ENCODE peak calls at places on chromosomes 5 and 9, in six cellular contexts. D is left ventricle myocardium inferior, H is hepatocyte, B is Karpas-422, K is HCT116, W is NT2/D1. F is an unnamed sample. For H3K4me1 and H3K9me3, the result is how much of the 10 kb centered on the place peaks cover.

GRCh38 chr5:72071906-72072305 is 35.4 kb upstream of the MAP1B start:
- DNase-seq in D (no peak), H (no peak), B (no peak), K (no peak), W (no peak), F (no peak)

GRCh38 chr9:137953683-137954438 is 76.3 kb downstream of the CACNA1B start:
- DNase-seq in D (no peak), H (no peak), B (no peak), K (no peak), W (no peak), F (no peak)

GRCh38 chr5:148909001-148909400 is 82.6 kb downstream of the ADRB2 start:
- DNase-seq in D (no peak), H (no peak), B (peak), K (no peak), W (no peak), F (no peak)

GRCh38 chr5:1432296-1432695 is 12.9 kb downstream of the SLC6A3 start:
- DNase-seq in D (no peak), H (no peak), B (no peak), K (no peak), W (no peak), F (no peak)

GRCh38 chr5:118611332-118611945 is 376.9 kb downstream of the DTWD2 start:
- DNase-seq in D (no peak), H (peak), B (peak), K (peak), W (peak), F (peak)

GRCh38 chr9:128558431-128559310 is 6.3 kb downstream of the SPTAN1 start:
- DNase-seq in D (peak), H (peak), B (peak), K (peak), W (no peak), F (peak)

GRCh38 chr5:124706729-124707361 is 39.6 kb downstream of the ZNF608 start:
- DNase-seq in D (peak), H (peak), B (peak), K (no peak), W (no peak), F (peak)

GRCh38 chr5:135921388-135921787 is 25.7 kb upstream of the IL9 start:
- DNase-seq in D (no peak), H (no peak), B (no peak), K (no peak), W (no peak), F (no peak)

GRCh38 chr9:9557804-9558334 is 1054.9 kb downstream of the PTPRD start:
- DNase-seq in D (no peak), H (peak), B (no peak), K (no peak), W (peak), F (peak)

GRCh38 chr9:27125936-27126335 is 16.9 kb downstream of the TEK start:
- DNase-seq in D (no peak), H (no peak), B (no peak), K (no peak), W (no peak), F (no peak)

GRCh38 chr9:112012026-112012902 is 115.7 kb downstream of the UGCG start:
- DNase-seq in D (peak), H (peak), B (peak), K (peak), W (no peak), F (no peak)

GRCh38 chr5:5221731-5222130 is 81.6 kb downstream of the ADAMTS16 start:
- DNase-seq in D (no peak), H (no peak), B (no peak), K (no peak), W (no peak), F (no peak)

GRCh38 chr5:178123094-178123986 is 7.5 kb upstream of the RMND5B start:
- DNase-seq in D (no peak), H (no peak), B (no peak), K (no peak), W (no peak), F (no peak)

GRCh38 chr5:119742311-119742710 is 113.0 kb downstream of the FAM170A start:
- DNase-seq in D (no peak), H (no peak), B (no peak), K (no peak), W (no peak), F (no peak)

GRCh38 chr5:77266291-77266690 is 55.8 kb downstream of the PDE8B start:
- DNase-seq in D (no peak), H (no peak), B (no peak), K (no peak), W (no peak), F (no peak)

GRCh38 chr5:83099001-83099400 is 21.7 kb downstream of the XRCC4 start:
- DNase-seq in D (no peak), H (no peak), B (no peak), K (no peak), W (no peak), F (no peak)

GRCh38 chr9:36725777-36726356 is 153.2 kb downstream of the MELK start:
- DNase-seq in D (no peak), H (no peak), B (no peak), K (no peak), W (peak), F (peak)

GRCh38 chr9:134627417-134628353 is 13.9 kb upstream of the COL5A1 start:
- DNase-seq in D (no peak), H (no peak), B (no peak), K (no peak), W (no peak), F (no peak)

GRCh38 chr5:73381587-73382411 is 66.8 kb downstream of the FOXD1 start:
- DNase-seq in D (no peak), H (no peak), B (no peak), K (no peak), W (no peak), F (no peak)

GRCh38 chr5:1130218-1130946 is 18.5 kb upstream of the SLC12A7 start:
- DNase-seq in D (no peak), H (peak), B (no peak), K (no peak), W (no peak), F (no peak)

GRCh38 chr9:133210609-133211008 is 1.6 kb upstream of the OBP2B start:
- DNase-seq in D (no peak), H (no peak), B (no peak), K (no peak), W (no peak), F (no peak)

GRCh38 chr9:86893811-86894490 is 53.4 kb downstream of the GAS1 start:
- DNase-seq in D (no peak), H (no peak), B (no peak), K (no peak), W (no peak), F (no peak)

GRCh38 chr5:57598756-57599155 is 116.1 kb upstream of the ACTBL2 start:
- DNase-seq in D (no peak), H (no peak), B (no peak), K (peak), W (no peak), F (no peak)

GRCh38 chr5:3342271-3343100 is 253.1 kb upstream of the IRX1 start:
- DNase-seq in D (no peak), H (no peak), B (no peak), K (no peak), W (no peak), F (no peak)

DNA sequence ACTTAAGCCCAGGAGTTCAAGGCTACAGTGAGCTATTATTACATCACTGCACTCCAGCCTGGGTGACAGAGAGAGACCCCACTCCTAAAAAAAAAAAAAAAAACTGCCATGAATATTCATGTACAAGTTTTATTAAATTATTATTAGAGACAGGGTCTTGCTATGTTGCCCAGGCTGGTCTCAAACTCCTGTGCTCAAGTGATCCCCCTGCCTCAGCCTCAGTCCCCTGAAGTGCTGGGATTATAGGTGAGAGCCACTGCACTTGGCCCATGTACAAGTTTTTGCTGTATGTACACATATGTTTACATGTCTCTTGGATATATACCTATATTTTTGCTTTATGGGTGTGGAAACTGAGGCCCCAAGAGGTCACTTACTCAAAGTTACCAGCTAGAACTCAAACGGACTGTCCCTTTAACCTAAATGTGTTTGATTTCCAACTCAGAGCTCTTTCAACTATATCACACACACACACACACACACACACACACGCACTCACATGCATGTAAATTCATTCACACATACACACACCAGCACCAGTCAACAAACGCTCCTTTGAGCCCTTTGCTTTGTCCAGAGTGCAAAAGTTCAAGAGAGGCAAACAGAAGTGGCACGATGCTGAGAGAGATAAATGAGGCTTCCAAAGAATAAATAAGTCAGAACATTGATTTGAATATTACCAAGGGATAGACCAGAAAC is 42.3 kb upstream of the STRBP start:
- DNase-seq in D (no peak), H (no peak), B (no peak), K (no peak), W (no peak), F (no peak)
- H3K4me1 ChIP-seq in D (under half), H (under half), B (under half), K (under half), W (under half), F (under half)

DNA sequence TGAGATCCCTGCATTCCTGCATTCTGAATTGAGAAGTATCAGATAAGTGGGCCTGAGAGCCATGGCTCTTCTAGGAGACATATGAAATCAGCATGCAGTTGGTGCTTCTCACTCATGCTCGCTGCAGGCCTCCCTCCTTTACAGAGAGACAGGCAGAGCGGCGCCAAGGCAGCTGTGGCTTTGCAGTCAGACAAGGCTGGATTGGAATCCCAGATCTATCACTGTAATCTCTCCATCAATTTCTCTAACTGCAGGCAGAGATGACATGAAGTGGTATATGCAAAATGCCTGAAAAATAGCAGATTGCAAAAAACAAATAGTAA is 25.2 kb downstream of the BOD1 start:
- DNase-seq in D (no peak), H (no peak), B (no peak), K (no peak), W (no peak), F (no peak)
- H3K9me3 ChIP-seq in D (under half), H (under half), B (under half), K (under half), W (under half), F (under half)

DNA sequence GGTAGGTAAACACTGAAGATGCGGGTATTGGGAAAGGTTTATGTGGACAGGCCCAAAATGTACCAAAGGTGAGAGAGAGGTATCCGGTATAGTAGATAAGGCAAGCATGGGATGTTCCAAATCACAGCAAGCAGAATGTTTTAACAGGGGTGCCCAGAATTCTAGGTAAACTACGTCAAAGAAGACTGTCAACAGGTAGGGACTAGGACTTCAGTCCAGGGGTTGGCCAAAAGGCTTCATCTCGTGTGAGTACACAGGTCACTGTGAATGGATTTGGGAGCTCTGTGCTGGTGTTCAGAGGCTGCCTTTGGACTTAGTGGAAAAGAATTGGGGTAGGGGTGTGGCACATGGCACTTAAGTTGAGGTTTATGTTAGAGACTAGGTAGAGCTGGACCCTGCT is 66.4 kb downstream of the PIK3R1 start:
- DNase-seq in D (no peak), H (no peak), B (no peak), K (no peak), W (no peak), F (no peak)
- H3K4me1 ChIP-seq in D (half or more), H (under half), B (under half), K (under half), W (under half), F (under half)

GRCh38 chr9:98341157-98342102 is 86.0 kb upstream of the TBC1D2 start:
- DNase-seq in D (no peak), H (no peak), B (no peak), K (no peak), W (no peak), F (no peak)
- H3K9me3 ChIP-seq in D (under half), H (under half), B (under half), K (under half), W (under half), F (under half)

GRCh38 chr5:172170251-172170701 is 17.7 kb downstream of the STK10 start:
- DNase-seq in D (peak), H (no peak), B (no peak), K (no peak), W (no peak), F (no peak)
- H3K4me1 ChIP-seq in D (half or more), H (under half), B (under half), K (under half), W (under half), F (under half)

GRCh38 chr9:122561446-122561845 is 8.5 kb downstream of the OR1N2 start:
- DNase-seq in D (no peak), H (no peak), B (no peak), K (no peak), W (no peak), F (no peak)
- H3K9me3 ChIP-seq in D (under half), H (under half), B (under half), K (under half), W (under half), F (under half)

DNA sequence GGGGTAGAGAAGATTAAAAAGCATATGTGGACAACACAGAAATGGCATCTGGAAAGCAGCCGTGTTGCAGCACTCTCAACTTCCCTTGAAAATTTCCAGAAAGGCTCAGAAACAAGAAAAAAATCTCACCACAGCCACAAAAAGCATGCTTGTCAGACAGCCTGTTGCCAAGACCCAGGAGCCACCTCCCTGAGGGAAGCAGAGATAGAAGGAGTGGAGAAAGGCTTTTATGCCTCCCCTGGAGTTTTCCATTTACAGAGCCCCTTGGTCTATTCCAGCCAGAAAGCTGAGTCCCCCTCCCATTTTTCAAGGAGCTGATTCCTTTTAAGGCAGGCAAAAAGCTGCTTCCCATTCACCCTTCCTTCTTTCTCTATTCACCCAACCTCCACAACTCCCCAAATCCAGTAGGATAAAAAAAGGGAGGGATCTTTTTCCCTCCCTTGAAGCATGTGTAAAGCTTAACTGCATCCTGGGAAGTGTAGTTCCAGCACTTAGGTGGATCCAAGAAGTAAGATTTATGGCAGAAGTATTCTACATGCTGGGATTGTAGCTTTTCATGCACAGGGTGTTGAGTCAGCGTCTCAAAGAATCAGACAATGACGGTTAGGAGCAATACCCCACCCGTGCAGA is 37.1 kb upstream of the PALM2AKAP2 start:
- DNase-seq in D (no peak), H (peak), B (no peak), K (no peak), W (no peak), F (no peak)
- H3K4me1 ChIP-seq in D (under half), H (under half), B (under half), K (under half), W (under half), F (under half)

GRCh38 chr5:92695123-92696084 is 885.6 kb downstream of the NR2F1-AS1 start:
- DNase-seq in D (no peak), H (no peak), B (no peak), K (no peak), W (no peak), F (no peak)
- H3K9me3 ChIP-seq in D (under half), H (under half), B (under half), K (under half), W (under half), F (under half)

DNA sequence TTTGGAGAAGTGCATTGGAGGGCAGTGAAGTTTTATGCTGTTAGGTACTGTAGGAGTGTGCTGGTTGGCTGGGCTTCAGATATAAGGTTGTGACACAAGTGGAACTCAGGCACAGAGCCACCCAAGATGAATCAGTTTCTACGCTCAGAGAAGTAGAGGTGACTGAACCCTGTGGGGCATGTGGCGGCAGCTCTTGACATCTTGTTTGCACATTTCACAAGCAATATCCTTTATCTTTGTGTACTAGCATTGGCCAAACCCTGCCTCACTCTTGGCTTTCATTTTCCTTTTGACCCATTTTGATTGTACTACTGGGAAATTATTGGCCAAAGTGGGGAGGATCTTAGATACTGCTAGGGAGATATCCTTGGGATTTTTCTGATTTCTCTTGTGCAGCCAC is 110.0 kb downstream of the PSAT1 start:
- DNase-seq in D (no peak), H (peak), B (no peak), K (no peak), W (no peak), F (no peak)
- H3K4me1 ChIP-seq in D (under half), H (under half), B (under half), K (under half), W (under half), F (under half)